ENCODE peak calls at places on chromosomes 16 and 17, in nine cellular contexts. D, X, A, I, T, S, R, V and P are unnamed samples.

GRCh38 chr17:18920911-18921441 is 31.0 kb upstream of the SLC5A10 start:
- DNase-seq in V (peak; percentile 13), T (no peak), S (no peak), R (no peak), D (no peak), I (no peak), A (peak; percentile 23), X (no peak), P (no peak)

GRCh38 chr16:17282247-17282646 is 188.5 kb downstream of the XYLT1 start:
- DNase-seq in D (no peak), S (no peak), V (no peak), T (no peak), X (no peak), R (no peak), A (no peak), I (no peak), P (no peak)

GRCh38 chr17:64732336-64733006 is 70.4 kb upstream of the SMURF2 start:
- DNase-seq in R (no peak), D (no peak), S (no peak), T (no peak), X (peak; percentile 50), I (no peak), V (peak; percentile 86), A (peak; percentile 84), P (peak; percentile 6)

GRCh38 chr16:724188-725040 is 1.8 kb downstream of the CCDC78 start:
- DNase-seq in T (no peak), A (no peak), S (no peak), I (no peak), V (no peak), X (peak; percentile 1), D (peak; percentile 31), R (no peak), P (no peak)

GRCh38 chr16:89094252-89094901 is 725 bp downstream of the ACSF3 start:
- DNase-seq in S (no peak), D (peak; percentile 12), I (no peak), V (no peak), T (peak; percentile 46), X (no peak), R (no peak), A (peak; percentile 3), P (no peak)

GRCh38 chr16:19179890-19180490 is 11.9 kb downstream of the SYT17 start:
- DNase-seq in I (peak; percentile 74), A (peak; percentile 28), R (peak; percentile 66), D (peak; percentile 77), X (peak; percentile 67), V (peak; percentile 52), T (peak; percentile 83), S (no peak), P (peak; percentile 33)

GRCh38 chr16:30092373-30093010 is 768 bp upstream of the TBX6 start:
- DNase-seq in S (peak; percentile 51), T (peak; percentile 83), I (peak; percentile 92), D (peak; percentile 87), R (peak; percentile 90), A (no peak), X (peak; percentile 69), V (peak; percentile 83), P (peak; percentile 80)

GRCh38 chr16:75482434-75483205 is 12.6 kb downstream of the CHST6 start:
- DNase-seq in V (no peak), I (no peak), D (no peak), A (no peak), X (no peak), T (no peak), S (no peak), R (no peak), P (no peak)

GRCh38 chr17:28717578-28718316 is at the start of gene RAB34:
- DNase-seq in D (peak; percentile 93), I (peak; percentile 78), X (no peak), R (peak; percentile 72), T (peak; percentile 99), S (no peak), V (peak; percentile 91), A (peak; percentile 74), P (peak; percentile 26)

GRCh38 chr16:709651-710499 is 4.3 kb upstream of the FBXL16 start:
- DNase-seq in V (peak; percentile 85), R (no peak), T (peak; percentile 83), S (no peak), X (peak; percentile 64), I (no peak), A (peak; percentile 84), D (peak; percentile 87), P (peak; percentile 84)

GRCh38 chr17:9220466-9221230 is 199.3 kb downstream of the NTN1 start:
- DNase-seq in D (no peak), R (no peak), S (no peak), X (no peak), A (no peak), T (peak; percentile 94), I (no peak), V (no peak), P (no peak)

GRCh38 chr17:4250887-4251286 is 12.9 kb downstream of the ANKFY1 start:
- DNase-seq in A (no peak), S (no peak), T (no peak), X (no peak), R (no peak), V (no peak), D (no peak), I (no peak), P (no peak)

GRCh38 chr17:15268003-15268402 is 2.9 kb upstream of the PMP22 start:
- DNase-seq in R (no peak), S (no peak), D (no peak), A (no peak), V (no peak), X (no peak), T (no peak), I (no peak), P (no peak)

GRCh38 chr16:9092963-9093477 is 1.6 kb downstream of the HAPSTR1 start:
- DNase-seq in X (peak; percentile 42), T (peak; percentile 54), V (no peak), R (peak; percentile 35), A (no peak), I (peak; percentile 15), D (peak; percentile 66), S (peak; percentile 12), P (no peak)

GRCh38 chr16:58284021-58284420 is 10.8 kb downstream of the PRSS54 start:
- DNase-seq in V (no peak), T (no peak), A (no peak), X (no peak), I (no peak), R (no peak), S (no peak), D (no peak), P (no peak)

GRCh38 chr17:1223662-1224061 is 43.9 kb upstream of the ABR start:
- DNase-seq in V (no peak), I (no peak), X (no peak), A (no peak), T (no peak), S (no peak), D (no peak), R (no peak), P (no peak)

GRCh38 chr17:50798424-50799344 is 31.4 kb upstream of the ANKRD40CL start:
- DNase-seq in A (no peak), X (no peak), V (no peak), S (no peak), R (no peak), T (no peak), I (no peak), D (peak; percentile 87), P (no peak)

GRCh38 chr17:29862127-29862526 is 67.9 kb downstream of the SSH2 start:
- DNase-seq in D (no peak), R (no peak), V (no peak), I (no peak), X (no peak), A (no peak), S (no peak), T (no peak), P (no peak)

GRCh38 chr17:69761767-69762321 is 313.2 kb upstream of the KCNJ16 start:
- DNase-seq in D (no peak), S (no peak), V (peak; percentile 88), T (no peak), X (peak; percentile 4), I (no peak), A (peak; percentile 93), R (no peak), P (no peak)

GRCh38 chr17:17060001-17060929 is 18.0 kb downstream of the MPRIP start:
- DNase-seq in R (no peak), X (no peak), D (no peak), V (no peak), S (no peak), I (no peak), A (no peak), T (no peak), P (no peak)

GRCh38 chr16:72216767-72217166 is 44.8 kb upstream of the PMFBP1 start:
- DNase-seq in R (no peak), A (no peak), I (no peak), T (no peak), V (no peak), D (no peak), S (no peak), X (no peak), P (no peak)

GRCh38 chr16:31118223-31119155 is 1.0 kb downstream of the KAT8 start:
- DNase-seq in A (peak; percentile 93), S (no peak), R (no peak), D (no peak), I (no peak), V (peak; percentile 71), T (no peak), X (no peak), P (no peak)

GRCh38 chr16:66275795-66276428 is 90.6 kb upstream of the CDH5 start:
- DNase-seq in R (no peak), A (peak; percentile 76), X (peak; percentile 77), S (no peak), D (peak; percentile 82), I (peak; percentile 77), V (peak; percentile 87), T (peak; percentile 70), P (peak; percentile 36)

GRCh38 chr17:9199474-9200196 is 178.3 kb downstream of the NTN1 start:
- DNase-seq in I (no peak), A (no peak), X (no peak), T (peak; percentile 38), S (no peak), V (no peak), R (no peak), D (peak; percentile 48), P (no peak)

GRCh38 chr16:75459691-75460090 is 4.8 kb downstream of the TMEM170A start:
- DNase-seq in D (no peak), S (no peak), R (no peak), T (no peak), X (no peak), V (no peak), A (no peak), I (no peak), P (no peak)

GRCh38 chr17:45935197-45935709 is 40.9 kb downstream of the MAPT start:
- DNase-seq in D (no peak), A (no peak), R (no peak), I (no peak), T (no peak), V (no peak), X (no peak), S (no peak), P (no peak)

GRCh38 chr16:11913425-11914079 is 2.2 kb downstream of the GSPT1 start:
- DNase-seq in V (no peak), I (no peak), A (peak; percentile 27), D (no peak), R (peak; percentile 26), S (peak; percentile 45), T (no peak), X (peak; percentile 23), P (no peak)

GRCh38 chr17:39655105-39655504 is 10.0 kb upstream of the TCAP start:
- DNase-seq in X (no peak), A (no peak), D (no peak), I (no peak), V (no peak), R (no peak), S (no peak), T (no peak), P (no peak)

GRCh38 chr16:87556941-87557459 is 45.3 kb upstream of the JPH3 start:
- DNase-seq in D (no peak), V (peak; percentile 59), R (no peak), I (no peak), S (no peak), X (no peak), T (no peak), A (no peak), P (no peak)

GRCh38 chr16:27722892-27723450 is 173.0 kb downstream of the KATNIP start:
- DNase-seq in T (no peak), D (peak; percentile 94), V (no peak), I (no peak), X (no peak), S (no peak), A (no peak), R (no peak), P (no peak)

GRCh38 chr16:4505356-4506153 is 29.4 kb downstream of the HMOX2 start:
- DNase-seq in I (no peak), T (no peak), D (no peak), X (no peak), R (peak; percentile 91), S (peak; percentile 78), V (no peak), A (no peak), P (no peak)